ENCODE peak calls at places on chromosomes 13 and 19, in ten cellular contexts. One of them, this sample, is unnamed.

GRCh38 chr19:1860133-1860775 is 3.1 kb downstream of the KLF16 start:
- DNase-seq in cardiac muscle cell: peak
- DNase-seq in endothelial cell: peak
- DNase-seq in bronchial epithelial cell: peak
- DNase-seq in WTC11: peak
- DNase-seq in epithelial cell of proximal tubule: no peak
- DNase-seq in coronary artery: no peak
- DNase-seq in H1: no peak
- DNase-seq in HFF-Myc: peak
- DNase-seq in fibroblast of pulmonary artery: peak
- DNase-seq in this sample: no peak

GRCh38 chr19:36257512-36257876 is 42.6 kb downstream of the ZNF146 start:
- DNase-seq in cardiac muscle cell: peak
- DNase-seq in epithelial cell of proximal tubule: no peak
- DNase-seq in coronary artery: no peak
- DNase-seq in WTC11: peak
- DNase-seq in HFF-Myc: no peak
- DNase-seq in bronchial epithelial cell: no peak
- DNase-seq in H1: no peak
- DNase-seq in fibroblast of pulmonary artery: no peak
- DNase-seq in endothelial cell: no peak
- DNase-seq in this sample: no peak

GRCh38 chr19:30997222-30997621 is 352.0 kb downstream of the TSHZ3 start:
- DNase-seq in H1: no peak
- DNase-seq in cardiac muscle cell: no peak
- DNase-seq in bronchial epithelial cell: no peak
- DNase-seq in epithelial cell of proximal tubule: no peak
- DNase-seq in endothelial cell: no peak
- DNase-seq in coronary artery: no peak
- DNase-seq in WTC11: no peak
- DNase-seq in fibroblast of pulmonary artery: no peak
- DNase-seq in HFF-Myc: no peak
- DNase-seq in this sample: no peak

GRCh38 chr13:79815041-79815440 is 334.1 kb downstream of the NDFIP2 start:
- DNase-seq in bronchial epithelial cell: no peak
- DNase-seq in cardiac muscle cell: no peak
- DNase-seq in HFF-Myc: no peak
- DNase-seq in coronary artery: no peak
- DNase-seq in endothelial cell: no peak
- DNase-seq in fibroblast of pulmonary artery: no peak
- DNase-seq in H1: no peak
- DNase-seq in WTC11: no peak
- DNase-seq in epithelial cell of proximal tubule: no peak
- DNase-seq in this sample: no peak

GRCh38 chr19:45137179-45137761 is 23.5 kb downstream of the NKPD1 start:
- DNase-seq in fibroblast of pulmonary artery: no peak
- DNase-seq in H1: no peak
- DNase-seq in endothelial cell: no peak
- DNase-seq in coronary artery: no peak
- DNase-seq in epithelial cell of proximal tubule: no peak
- DNase-seq in cardiac muscle cell: peak
- DNase-seq in WTC11: no peak
- DNase-seq in HFF-Myc: no peak
- DNase-seq in bronchial epithelial cell: no peak
- DNase-seq in this sample: no peak

GRCh38 chr13:27043013-27043412 is 128.6 kb downstream of the USP12 start:
- DNase-seq in fibroblast of pulmonary artery: peak
- DNase-seq in H1: peak
- DNase-seq in WTC11: no peak
- DNase-seq in endothelial cell: no peak
- DNase-seq in HFF-Myc: peak
- DNase-seq in epithelial cell of proximal tubule: peak
- DNase-seq in bronchial epithelial cell: peak
- DNase-seq in coronary artery: no peak
- DNase-seq in cardiac muscle cell: peak
- DNase-seq in this sample: peak

GRCh38 chr13:97967948-97968347 is 14.5 kb downstream of the IPO5 start:
- DNase-seq in bronchial epithelial cell: no peak
- DNase-seq in epithelial cell of proximal tubule: no peak
- DNase-seq in HFF-Myc: no peak
- DNase-seq in H1: no peak
- DNase-seq in cardiac muscle cell: peak
- DNase-seq in coronary artery: no peak
- DNase-seq in fibroblast of pulmonary artery: peak
- DNase-seq in endothelial cell: no peak
- DNase-seq in WTC11: no peak
- DNase-seq in this sample: no peak

GRCh38 chr13:112444001-112444311 is 67.8 kb downstream of the SPACA7 start:
- DNase-seq in bronchial epithelial cell: peak
- DNase-seq in endothelial cell: peak
- DNase-seq in H1: peak
- DNase-seq in HFF-Myc: peak
- DNase-seq in fibroblast of pulmonary artery: peak
- DNase-seq in coronary artery: peak
- DNase-seq in epithelial cell of proximal tubule: no peak
- DNase-seq in WTC11: peak
- DNase-seq in cardiac muscle cell: peak
- DNase-seq in this sample: peak

GRCh38 chr13:84654654-84655244 is 772.5 kb upstream of the SLITRK1 start:
- DNase-seq in bronchial epithelial cell: no peak
- DNase-seq in cardiac muscle cell: no peak
- DNase-seq in coronary artery: no peak
- DNase-seq in fibroblast of pulmonary artery: no peak
- DNase-seq in endothelial cell: no peak
- DNase-seq in HFF-Myc: no peak
- DNase-seq in H1: peak
- DNase-seq in epithelial cell of proximal tubule: no peak
- DNase-seq in WTC11: peak
- DNase-seq in this sample: no peak

GRCh38 chr13:38024431-38024830 is 154.9 kb upstream of the TRPC4 start:
- DNase-seq in H1: no peak
- DNase-seq in endothelial cell: no peak
- DNase-seq in HFF-Myc: no peak
- DNase-seq in cardiac muscle cell: peak
- DNase-seq in epithelial cell of proximal tubule: no peak
- DNase-seq in coronary artery: no peak
- DNase-seq in fibroblast of pulmonary artery: peak
- DNase-seq in bronchial epithelial cell: peak
- DNase-seq in WTC11: no peak
- DNase-seq in this sample: no peak

GRCh38 chr19:55855160-55855559 is 18.8 kb downstream of the NLRP4 start:
- DNase-seq in epithelial cell of proximal tubule: no peak
- DNase-seq in H1: no peak
- DNase-seq in endothelial cell: no peak
- DNase-seq in WTC11: no peak
- DNase-seq in fibroblast of pulmonary artery: no peak
- DNase-seq in cardiac muscle cell: no peak
- DNase-seq in coronary artery: no peak
- DNase-seq in bronchial epithelial cell: no peak
- DNase-seq in HFF-Myc: no peak
- DNase-seq in this sample: no peak
- TF ChIP-seq CTCF in epithelial cell of proximal tubule: no peak
- TF ChIP-seq CTCF in H1: no peak
- TF ChIP-seq CTCF in endothelial cell: no peak
- TF ChIP-seq CTCF in WTC11: no peak
- TF ChIP-seq CTCF in fibroblast of pulmonary artery: no peak
- TF ChIP-seq CTCF in cardiac muscle cell: no peak
- TF ChIP-seq CTCF in coronary artery: no peak
- TF ChIP-seq CTCF in bronchial epithelial cell: no peak
- TF ChIP-seq CTCF in HFF-Myc: no peak
- TF ChIP-seq CTCF in this sample: no peak

GRCh38 chr19:55454787-55455243 is 6.6 kb downstream of the ISOC2 start:
- DNase-seq in WTC11: peak
- DNase-seq in endothelial cell: peak
- DNase-seq in coronary artery: no peak
- DNase-seq in bronchial epithelial cell: no peak
- DNase-seq in fibroblast of pulmonary artery: peak
- DNase-seq in cardiac muscle cell: peak
- DNase-seq in HFF-Myc: no peak
- DNase-seq in epithelial cell of proximal tubule: no peak
- DNase-seq in H1: no peak
- DNase-seq in this sample: peak
- TF ChIP-seq CTCF in WTC11: peak
- TF ChIP-seq CTCF in endothelial cell: peak
- TF ChIP-seq CTCF in coronary artery: peak
- TF ChIP-seq CTCF in bronchial epithelial cell: peak
- TF ChIP-seq CTCF in fibroblast of pulmonary artery: peak
- TF ChIP-seq CTCF in cardiac muscle cell: peak
- TF ChIP-seq CTCF in HFF-Myc: peak
- TF ChIP-seq CTCF in epithelial cell of proximal tubule: peak
- TF ChIP-seq CTCF in H1: peak
- TF ChIP-seq CTCF in this sample: peak

GRCh38 chr19:18856385-18857126 is 24.8 kb downstream of the UPF1 start:
- DNase-seq in fibroblast of pulmonary artery: peak
- DNase-seq in WTC11: peak
- DNase-seq in H1: no peak
- DNase-seq in coronary artery: no peak
- DNase-seq in cardiac muscle cell: peak
- DNase-seq in epithelial cell of proximal tubule: no peak
- DNase-seq in HFF-Myc: no peak
- DNase-seq in bronchial epithelial cell: no peak
- DNase-seq in endothelial cell: no peak
- DNase-seq in this sample: peak
- TF ChIP-seq CTCF in fibroblast of pulmonary artery: peak
- TF ChIP-seq CTCF in WTC11: no peak
- TF ChIP-seq CTCF in H1: peak
- TF ChIP-seq CTCF in coronary artery: no peak
- TF ChIP-seq CTCF in cardiac muscle cell: peak
- TF ChIP-seq CTCF in epithelial cell of proximal tubule: peak
- TF ChIP-seq CTCF in HFF-Myc: peak
- TF ChIP-seq CTCF in bronchial epithelial cell: peak
- TF ChIP-seq CTCF in endothelial cell: no peak
- TF ChIP-seq CTCF in this sample: peak

DNA sequence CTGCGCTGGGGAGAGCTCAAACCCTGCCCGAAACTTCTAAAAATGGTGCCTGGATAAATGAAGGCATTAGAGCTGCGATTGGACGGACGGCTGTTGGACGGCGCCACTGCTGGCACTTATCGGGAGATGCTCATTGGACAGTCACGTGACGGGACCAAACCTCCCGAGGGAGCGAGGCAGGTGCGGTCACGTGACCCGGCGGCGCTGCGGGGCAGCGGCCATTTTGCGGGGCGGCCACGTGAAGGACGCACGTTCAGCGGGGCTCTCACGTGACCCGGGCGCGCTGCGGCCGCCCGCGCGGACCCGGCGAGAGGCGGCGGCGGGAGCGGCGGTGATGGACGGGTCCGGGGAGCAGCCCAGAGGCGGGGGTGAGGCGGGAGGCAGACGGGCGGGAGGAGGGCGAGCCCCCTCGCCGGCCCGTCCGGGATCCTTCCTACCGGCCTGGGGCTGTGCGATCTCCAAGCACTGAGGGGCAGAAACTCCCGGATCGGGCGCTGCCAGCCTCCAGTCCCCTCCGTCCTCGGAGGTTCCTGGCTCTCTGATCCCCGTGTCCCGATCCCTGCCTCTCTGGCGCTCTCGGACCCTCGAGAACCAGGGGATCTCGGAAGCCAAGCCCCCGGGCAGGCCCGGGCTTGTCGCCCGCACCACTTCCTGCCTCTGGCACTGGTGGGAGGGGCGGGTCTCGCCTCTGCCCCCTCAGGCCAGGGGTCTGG is at the start of gene BAX:
- DNase-seq in WTC11: peak
- DNase-seq in bronchial epithelial cell: peak
- DNase-seq in endothelial cell: peak
- DNase-seq in coronary artery: peak
- DNase-seq in HFF-Myc: peak
- DNase-seq in H1: peak
- DNase-seq in fibroblast of pulmonary artery: peak
- DNase-seq in cardiac muscle cell: peak
- DNase-seq in epithelial cell of proximal tubule: no peak
- DNase-seq in this sample: peak
- TF ChIP-seq CTCF in WTC11: no peak
- TF ChIP-seq CTCF in bronchial epithelial cell: no peak
- TF ChIP-seq CTCF in endothelial cell: no peak
- TF ChIP-seq CTCF in coronary artery: no peak
- TF ChIP-seq CTCF in HFF-Myc: no peak
- TF ChIP-seq CTCF in H1: peak
- TF ChIP-seq CTCF in fibroblast of pulmonary artery: no peak
- TF ChIP-seq CTCF in cardiac muscle cell: no peak
- TF ChIP-seq CTCF in epithelial cell of proximal tubule: no peak
- TF ChIP-seq CTCF in this sample: no peak

GRCh38 chr19:14114439-14114838 is 3.1 kb downstream of the PRKACA start:
- DNase-seq in cardiac muscle cell: no peak
- DNase-seq in endothelial cell: no peak
- DNase-seq in WTC11: no peak
- DNase-seq in HFF-Myc: no peak
- DNase-seq in bronchial epithelial cell: no peak
- DNase-seq in fibroblast of pulmonary artery: no peak
- DNase-seq in epithelial cell of proximal tubule: no peak
- DNase-seq in coronary artery: no peak
- DNase-seq in H1: no peak
- DNase-seq in this sample: no peak

GRCh38 chr19:14112809-14113385 is 4.7 kb downstream of the PRKACA start:
- DNase-seq in cardiac muscle cell: peak
- DNase-seq in bronchial epithelial cell: no peak
- DNase-seq in epithelial cell of proximal tubule: no peak
- DNase-seq in coronary artery: no peak
- DNase-seq in HFF-Myc: no peak
- DNase-seq in fibroblast of pulmonary artery: no peak
- DNase-seq in H1: no peak
- DNase-seq in endothelial cell: no peak
- DNase-seq in WTC11: no peak
- DNase-seq in this sample: no peak

GRCh38 chr19:14112051-14112808 is 5.3 kb downstream of the PRKACA start:
- DNase-seq in cardiac muscle cell: peak
- DNase-seq in HFF-Myc: no peak
- DNase-seq in endothelial cell: no peak
- DNase-seq in fibroblast of pulmonary artery: no peak
- DNase-seq in bronchial epithelial cell: no peak
- DNase-seq in coronary artery: no peak
- DNase-seq in H1: no peak
- DNase-seq in WTC11: no peak
- DNase-seq in epithelial cell of proximal tubule: no peak
- DNase-seq in this sample: no peak

GRCh38 chr19:14114854-14115253 is 2.7 kb downstream of the PRKACA start:
- DNase-seq in cardiac muscle cell: peak
- DNase-seq in H1: no peak
- DNase-seq in endothelial cell: peak
- DNase-seq in fibroblast of pulmonary artery: no peak
- DNase-seq in coronary artery: no peak
- DNase-seq in WTC11: peak
- DNase-seq in bronchial epithelial cell: no peak
- DNase-seq in epithelial cell of proximal tubule: no peak
- DNase-seq in HFF-Myc: no peak
- DNase-seq in this sample: no peak

GRCh38 chr19:14113762-14114414 is 3.7 kb downstream of the PRKACA start:
- DNase-seq in fibroblast of pulmonary artery: no peak
- DNase-seq in HFF-Myc: no peak
- DNase-seq in endothelial cell: no peak
- DNase-seq in WTC11: peak
- DNase-seq in coronary artery: no peak
- DNase-seq in epithelial cell of proximal tubule: no peak
- DNase-seq in bronchial epithelial cell: no peak
- DNase-seq in H1: no peak
- DNase-seq in cardiac muscle cell: no peak
- DNase-seq in this sample: no peak
- TF ChIP-seq CTCF in fibroblast of pulmonary artery: peak
- TF ChIP-seq CTCF in HFF-Myc: peak
- TF ChIP-seq CTCF in endothelial cell: peak
- TF ChIP-seq CTCF in WTC11: peak
- TF ChIP-seq CTCF in coronary artery: no peak
- TF ChIP-seq CTCF in epithelial cell of proximal tubule: peak
- TF ChIP-seq CTCF in bronchial epithelial cell: peak
- TF ChIP-seq CTCF in H1: peak
- TF ChIP-seq CTCF in cardiac muscle cell: peak
- TF ChIP-seq CTCF in this sample: no peak